ENCODE peak calls at places on chromosomes 13 and 19, in eight cellular contexts. B, R, C, G, F, H, Q and E are unnamed samples.

GRCh38 chr19:4187313-4188122 is 5.0 kb downstream of the ANKRD24 start:
- DNase-seq in R (no peak), H (no peak), G (no peak), Q (no peak), C (no peak), B (no peak), F (no peak), E (no peak)

GRCh38 chr13:101690871-101691270 is 238.4 kb downstream of the ITGBL1 start:
- DNase-seq in G (no peak), B (no peak), H (no peak), F (no peak), C (peak; percentile 19), R (no peak), Q (no peak), E (no peak)

GRCh38 chr13:73429691-73430090 is 370.9 kb downstream of the KLF5 start:
- DNase-seq in H (no peak), B (no peak), C (no peak), F (no peak), G (no peak), Q (no peak), R (peak; percentile 52), E (no peak)

GRCh38 chr19:4909172-4909896 is at the start of gene UHRF1:
- DNase-seq in R (no peak), F (peak; percentile 81), Q (no peak), H (peak; percentile 48), B (no peak), G (no peak), C (no peak), E (no peak)

GRCh38 chr19:48321372-48321621 is 4.1 kb upstream of the EMP3 start:
- DNase-seq in H (peak; percentile 100), B (peak; percentile 98), Q (peak; percentile 100), R (peak; percentile 95), C (peak; percentile 75), G (peak; percentile 85), F (peak; percentile 100), E (peak; percentile 94)

GRCh38 chr19:34834513-34834912 is 61.5 kb upstream of the ZNF599 start:
- DNase-seq in G (no peak), R (no peak), Q (no peak), B (no peak), F (no peak), C (no peak), H (no peak), E (no peak)

GRCh38 chr19:52988506-52988905 is 25.2 kb upstream of the ERVV-1 start:
- DNase-seq in G (no peak), R (no peak), Q (no peak), F (no peak), H (no peak), B (no peak), C (no peak), E (no peak)

GRCh38 chr13:111279253-111279652 is 41.2 kb upstream of the TEX29 start:
- DNase-seq in Q (no peak), G (no peak), H (no peak), C (no peak), F (no peak), R (no peak), B (no peak), E (no peak)

GRCh38 chr19:6718741-6719539 is 1.5 kb downstream of the C3 start:
- DNase-seq in R (peak; percentile 79), F (peak; percentile 81), Q (no peak), H (no peak), B (no peak), G (no peak), C (peak; percentile 7), E (no peak)

GRCh38 chr19:49157445-49158224 is at the start of gene TRPM4:
- DNase-seq in Q (peak; percentile 93), B (no peak), C (peak; percentile 67), R (peak; percentile 62), F (peak; percentile 95), G (no peak), H (peak; percentile 98), E (no peak)

DNA sequence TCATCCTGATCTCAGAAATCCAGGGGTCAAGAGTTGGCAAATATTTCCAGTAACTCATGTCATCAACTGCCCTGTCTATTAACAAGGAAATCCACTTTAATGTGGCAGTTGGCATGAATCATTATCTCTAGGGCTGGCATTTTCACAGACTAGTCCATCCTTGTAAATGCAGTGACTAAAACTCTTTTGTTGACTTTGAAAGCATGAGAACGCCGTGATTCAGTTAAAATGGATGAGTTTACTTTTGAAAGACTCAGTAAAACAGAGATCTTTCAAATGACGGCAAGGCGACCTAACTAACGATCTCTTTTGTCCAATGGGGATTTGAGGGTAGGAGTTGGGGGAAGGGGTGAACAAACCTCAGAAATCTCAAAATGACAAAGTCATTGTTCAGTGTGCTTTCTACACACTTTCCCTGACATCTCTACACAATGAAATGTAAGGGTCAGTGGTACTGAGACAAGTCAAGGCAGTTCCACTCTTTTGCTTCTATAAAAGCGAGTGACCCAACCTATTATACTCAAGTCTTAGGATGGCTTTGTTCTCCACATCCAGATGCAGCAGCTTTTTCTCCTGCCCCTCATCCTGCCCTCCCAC is 200.6 kb downstream of the ABCC4 start:
- DNase-seq in R (no peak), C (peak; percentile 47), F (no peak), G (peak; percentile 21), B (no peak), H (no peak), Q (no peak), E (no peak)
- H3K27ac ChIP-seq in R (peak overlapping the region; percentile 29), C (no peak overlapping the region), F (no peak overlapping the region), G (no peak overlapping the region), B (no peak overlapping the region), H (no peak overlapping the region), Q (no peak overlapping the region), E (no peak overlapping the region)

DNA sequence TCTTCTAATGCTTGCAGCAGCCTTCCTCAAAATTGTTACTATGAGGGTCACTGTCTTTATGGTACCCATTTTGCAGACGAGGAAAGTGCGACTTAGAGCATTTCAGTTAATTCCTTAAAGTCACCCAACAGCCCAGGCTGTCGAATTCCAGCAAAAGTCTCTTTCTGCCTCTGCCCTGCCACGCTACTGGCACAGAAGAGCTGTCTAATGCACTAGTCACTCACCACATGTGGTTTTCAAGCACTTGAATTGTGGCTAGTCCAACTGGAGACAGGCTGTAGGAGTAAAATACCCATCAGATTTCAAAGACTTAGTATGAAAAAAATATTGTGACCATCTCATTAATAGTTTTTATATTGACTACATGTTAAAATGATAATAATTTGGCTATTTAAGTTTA is 1.7 kb downstream of the FPR1 start:
- DNase-seq in H (no peak), C (no peak), G (no peak), R (no peak), F (no peak), B (no peak), Q (no peak), E (no peak)
- H3K27ac ChIP-seq in H (no peak overlapping the region), C (no peak overlapping the region), G (no peak overlapping the region), R (no peak overlapping the region), F (peak overlapping the region; percentile 92), B (no peak overlapping the region), Q (no peak overlapping the region), E (no peak overlapping the region)

DNA sequence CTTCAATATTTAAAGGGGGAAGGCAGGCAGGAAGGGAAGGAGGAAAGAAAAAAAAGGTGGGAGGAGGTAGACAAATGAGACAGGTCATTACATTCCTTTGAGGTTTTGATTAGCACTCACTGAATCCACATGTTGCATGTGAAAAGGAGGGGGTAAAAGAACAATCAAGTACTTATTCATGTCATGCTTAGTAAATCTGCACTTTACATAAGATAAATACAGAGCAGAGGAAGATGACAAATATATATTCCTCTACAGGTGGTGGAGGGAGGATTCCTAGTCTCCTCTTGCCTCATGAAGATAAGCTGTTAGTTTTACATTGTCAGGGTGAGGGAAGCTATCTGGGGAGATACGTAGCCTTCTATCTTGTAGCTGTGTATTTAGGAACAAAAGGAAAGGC is 1645.4 kb upstream of the SPRY2 start:
- DNase-seq in H (no peak), F (no peak), R (no peak), Q (no peak), B (no peak), C (no peak), G (no peak), E (no peak)
- H3K27ac ChIP-seq in H (no peak overlapping the region), F (no peak overlapping the region), R (no peak overlapping the region), Q (no peak overlapping the region), B (no peak overlapping the region), C (no peak overlapping the region), G (no peak overlapping the region), E (no peak overlapping the region)

GRCh38 chr19:3028305-3029069 is 593 bp downstream of the TLE2 start:
- DNase-seq in Q (no peak), R (no peak), G (no peak), H (peak; percentile 39), C (no peak), B (no peak), F (no peak), E (no peak)
- H3K27ac ChIP-seq in Q (peak overlapping the region; percentile 1), R (peak overlapping the region; percentile 51), G (no peak overlapping the region), H (no peak overlapping the region), C (no peak overlapping the region), B (peak overlapping the region; percentile 37), F (peak overlapping the region; percentile 28), E (no peak overlapping the region)

GRCh38 chr13:113902956-113903355 is 39.1 kb upstream of the GAS6 start:
- DNase-seq in H (no peak), F (no peak), Q (no peak), R (no peak), C (no peak), G (no peak), B (no peak), E (no peak)
- H3K27ac ChIP-seq in H (no peak overlapping the region), F (no peak overlapping the region), Q (peak overlapping the region; percentile 16), R (no peak overlapping the region), C (no peak overlapping the region), G (no peak overlapping the region), B (no peak overlapping the region), E (no peak overlapping the region)

GRCh38 chr19:44112802-44113137 is 429 bp upstream of the ZNF225 start:
- DNase-seq in R (no peak), F (no peak), Q (no peak), H (no peak), G (no peak), B (no peak), C (no peak), E (no peak)

GRCh38 chr19:44113138-44113783 is at the start of gene ZNF225:
- DNase-seq in R (peak; percentile 97), C (peak; percentile 99), B (peak; percentile 74), H (peak; percentile 98), G (peak; percentile 87), Q (peak; percentile 98), F (peak; percentile 88), E (peak; percentile 79)

GRCh38 chr19:44111910-44112463 is 1.2 kb upstream of the ZNF225 start:
- DNase-seq in G (no peak), F (no peak), B (no peak), Q (no peak), C (peak; percentile 92), R (no peak), H (no peak), E (no peak)

GRCh38 chr19:44107751-44108150 is 5.4 kb upstream of the ZNF225 start:
- DNase-seq in R (no peak), Q (no peak), B (no peak), C (no peak), G (no peak), H (no peak), F (no peak), E (no peak)

DNA sequence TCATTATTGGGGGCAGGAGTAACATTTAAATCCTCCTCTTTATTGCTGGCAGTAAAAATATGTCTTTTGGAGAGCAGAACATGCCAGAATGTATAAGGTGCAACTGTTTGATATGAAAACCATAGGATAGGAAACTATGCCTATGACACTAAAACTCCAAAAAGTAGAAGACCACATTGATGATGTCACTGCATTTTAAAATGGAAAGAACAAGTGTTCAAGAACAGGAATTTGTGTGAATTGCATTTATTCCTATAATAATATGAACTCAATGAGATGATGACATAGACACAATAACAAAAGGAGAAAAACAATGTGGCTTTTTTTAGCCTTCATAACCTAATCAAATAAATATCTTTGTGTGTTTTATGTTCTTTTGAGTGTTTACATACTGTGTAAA is 3.7 kb upstream of the ZNF225 start:
- DNase-seq in H (no peak), G (no peak), Q (no peak), C (no peak), B (no peak), R (no peak), F (no peak), E (no peak)
- H3K27ac ChIP-seq in H (no peak overlapping the region), G (no peak overlapping the region), Q (no peak overlapping the region), C (no peak overlapping the region), B (no peak overlapping the region), R (no peak overlapping the region), F (no peak overlapping the region), E (no peak overlapping the region)